ENCODE peak calls at places on chromosomes 5 and 9, in eight cellular contexts. B, M, G, J, H, E, Q and K are unnamed samples.

GRCh38 chr9:76787677-76788076 is 23.4 kb downstream of the PCA3 start:
- DNase-seq in B (no peak), M (no peak), G (no peak), J (no peak), H (no peak), E (no peak), Q (no peak), K (no peak)

GRCh38 chr9:137828527-137829259 is 48.9 kb upstream of the CACNA1B start:
- DNase-seq in B (no peak), M (no peak), G (no peak), J (no peak), H (peak), E (no peak), Q (no peak), K (peak)

GRCh38 chr5:146388418-146388817 is 49.8 kb downstream of the POU4F3 start:
- DNase-seq in B (no peak), M (no peak), G (no peak), J (no peak), H (peak), E (no peak), Q (no peak), K (peak)

GRCh38 chr5:14510880-14511279 is 70.7 kb upstream of the OTULINL start:
- DNase-seq in B (no peak), M (no peak), G (no peak), J (no peak), H (no peak), E (no peak), Q (no peak), K (no peak)

GRCh38 chr9:94672811-94673487 is 33.6 kb upstream of the FBP1 start:
- DNase-seq in B (no peak), M (no peak), G (peak), J (no peak), H (peak), E (no peak), Q (no peak), K (peak)

GRCh38 chr5:126268697-126269315 is 154.4 kb upstream of the GRAMD2B start:
- DNase-seq in B (no peak), M (no peak), G (no peak), J (no peak), H (no peak), E (no peak), Q (no peak), K (peak)

GRCh38 chr5:170571885-170572284 is 68.1 kb downstream of the KCNIP1 start:
- DNase-seq in B (no peak), M (no peak), G (no peak), J (no peak), H (no peak), E (no peak), Q (no peak), K (no peak)

GRCh38 chr5:179763215-179763945 is 30.4 kb upstream of the LTC4S start:
- DNase-seq in B (peak), M (peak), G (no peak), J (peak), H (peak), E (peak), Q (peak), K (peak)

GRCh38 chr9:81266674-81267073 is 422.7 kb downstream of the TLE1 start:
- DNase-seq in B (no peak), M (no peak), G (peak), J (no peak), H (peak), E (no peak), Q (no peak), K (peak)

GRCh38 chr5:159003045-159004030 is 96.4 kb downstream of the EBF1 start:
- DNase-seq in B (no peak), M (no peak), G (peak), J (no peak), H (peak), E (no peak), Q (no peak), K (peak)

GRCh38 chr9:17480966-17481365 is 97.9 kb upstream of the SH3GL2 start:
- DNase-seq in B (no peak), M (no peak), G (no peak), J (no peak), H (no peak), E (no peak), Q (no peak), K (no peak)

GRCh38 chr5:136094189-136094912 is 38.3 kb upstream of the SMAD5 start:
- DNase-seq in B (no peak), M (no peak), G (no peak), J (no peak), H (no peak), E (no peak), Q (no peak), K (no peak)

GRCh38 chr9:5352637-5353248 is 13.1 kb upstream of the RLN1 start:
- DNase-seq in B (no peak), M (no peak), G (no peak), J (no peak), H (no peak), E (no peak), Q (no peak), K (no peak)

GRCh38 chr5:172644229-172644628 is 3.2 kb downstream of the NEURL1B start:
- DNase-seq in B (no peak), M (no peak), G (no peak), J (no peak), H (no peak), E (no peak), Q (no peak), K (no peak)

GRCh38 chr5:170499621-170500020 is 4.2 kb upstream of the KCNIP1 start:
- DNase-seq in B (no peak), M (no peak), G (no peak), J (no peak), H (no peak), E (no peak), Q (no peak), K (no peak)

GRCh38 chr5:81187885-81188284 is 45.2 kb upstream of the CKMT2 start:
- DNase-seq in B (no peak), M (no peak), G (no peak), J (no peak), H (no peak), E (peak), Q (peak), K (no peak)